ENCODE peak calls at places on chromosomes 6 and 20, in four cellular contexts. I, W, E and C are unnamed samples.

GRCh38 chr6:105739764-105740163 is 336.9 kb upstream of the PREP start:
- DNase-seq in I (no peak), W (no peak), E (no peak), C (no peak)

GRCh38 chr6:44219053-44219814 is 2.5 kb downstream of the MYMX start:
- DNase-seq in I (peak; percentile 90), W (no peak), E (peak; percentile 80), C (peak; percentile 92)

GRCh38 chr20:62201173-62202082 is 18.6 kb downstream of the MTG2 start:
- DNase-seq in I (no peak), W (peak; percentile 26), E (no peak), C (no peak)

GRCh38 chr6:71886184-71887005 is at the start of gene RIMS1:
- DNase-seq in I (no peak), W (no peak), E (no peak), C (no peak)

GRCh38 chr6:79607000-79607399 is 24.1 kb upstream of the SH3BGRL2 start:
- DNase-seq in I (no peak), W (no peak), E (peak; percentile 55), C (no peak)

GRCh38 chr6:106729848-106730247 is 100.5 kb downstream of the QRSL1 start:
- DNase-seq in I (no peak), W (no peak), E (no peak), C (no peak)

GRCh38 chr6:69179681-69180080 is 544.6 kb downstream of the ADGRB3 start:
- DNase-seq in I (no peak), W (no peak), E (peak; percentile 4), C (no peak)

GRCh38 chr6:5082487-5083306 is 2.4 kb upstream of the PPP1R3G start:
- DNase-seq in I (no peak), W (no peak), E (peak; percentile 87), C (no peak)

GRCh38 chr6:169109381-169109780 is 144.3 kb downstream of the THBS2 start:
- DNase-seq in I (no peak), W (no peak), E (no peak), C (no peak)

GRCh38 chr20:47358052-47358671 is 1.7 kb upstream of the ZMYND8 start:
- DNase-seq in I (no peak), W (no peak), E (peak; percentile 67), C (no peak)

GRCh38 chr6:118781897-118782296 is 112.1 kb upstream of the ASF1A start:
- DNase-seq in I (no peak), W (no peak), E (no peak), C (no peak)

GRCh38 chr20:46160661-46161060 is 42.5 kb downstream of the CD40 start:
- DNase-seq in I (no peak), W (no peak), E (no peak), C (no peak)

GRCh38 chr20:11919571-11919970 is 1.9 kb downstream of the BTBD3 start:
- DNase-seq in I (no peak), W (no peak), E (no peak), C (no peak)

GRCh38 chr6:43301081-43301870 is 3.2 kb downstream of the SLC22A7 start:
- DNase-seq in I (peak; percentile 20), W (no peak), E (no peak), C (no peak)

GRCh38 chr20:54207743-54208491 is at the start of gene PFDN4:
- DNase-seq in I (peak; percentile 94), W (peak; percentile 64), E (peak; percentile 88), C (peak; percentile 41)
- TF ChIP-seq POLR2AphosphoS5 in I (peak; percentile 44), W (peak; percentile 43), E (peak; percentile 82), C (no peak)

GRCh38 chr20:19274412-19275015 is 62.1 kb downstream of the SLC24A3 start:
- DNase-seq in I (no peak), W (no peak), E (no peak), C (no peak)

GRCh38 chr20:19271879-19272651 is 59.6 kb downstream of the SLC24A3 start:
- DNase-seq in I (no peak), W (no peak), E (no peak), C (no peak)

GRCh38 chr20:19274001-19274400 is 61.6 kb downstream of the SLC24A3 start:
- DNase-seq in I (no peak), W (no peak), E (no peak), C (no peak)

GRCh38 chr20:19275038-19275629 is 62.7 kb downstream of the SLC24A3 start:
- DNase-seq in I (no peak), W (no peak), E (no peak), C (no peak)

DNA sequence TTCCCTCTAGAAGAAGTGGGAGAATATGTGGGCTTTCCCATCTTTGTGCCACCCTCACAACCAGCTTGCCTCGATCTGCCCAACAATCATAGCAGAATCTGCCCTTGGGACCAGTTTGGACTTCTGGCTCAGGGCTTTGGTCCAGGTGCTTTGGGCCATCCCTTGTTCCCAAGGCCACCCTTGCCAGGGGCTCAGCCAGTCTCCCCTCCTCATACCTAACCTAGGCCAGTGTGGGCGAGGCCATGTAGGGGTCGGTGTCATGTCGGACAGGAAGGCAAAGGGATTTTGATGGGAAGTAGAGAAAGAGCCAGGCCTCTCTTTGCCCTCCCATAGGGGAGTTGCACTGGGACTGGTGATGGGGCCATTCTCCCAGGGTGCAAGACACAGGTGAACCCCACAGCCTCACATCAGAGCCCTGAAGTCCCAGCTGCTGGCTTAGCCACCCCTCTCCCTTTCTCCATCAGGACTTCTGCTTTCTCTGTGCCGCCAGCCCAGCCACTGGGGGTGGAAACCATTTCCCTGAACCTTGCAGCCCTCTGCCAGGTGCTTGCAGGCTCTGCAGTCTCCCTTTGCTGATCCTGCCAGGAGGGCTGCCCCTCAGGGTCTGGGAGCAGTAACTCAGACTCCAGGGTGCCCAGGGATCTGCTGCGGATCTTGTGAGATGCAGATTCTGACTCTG is 60.7 kb downstream of the SLC24A3 start:
- DNase-seq in I (no peak), W (no peak), E (no peak), C (no peak)
- TF ChIP-seq CBX5 in I (no peak), W (no peak), E (no peak), C (no peak)

GRCh38 chr6:104472245-104472644 is 387.5 kb downstream of the HACE1 start:
- DNase-seq in I (no peak), W (no peak), E (no peak), C (no peak)
- TF ChIP-seq POLR2AphosphoS5 in I (no peak), W (no peak), E (no peak), C (no peak)

DNA sequence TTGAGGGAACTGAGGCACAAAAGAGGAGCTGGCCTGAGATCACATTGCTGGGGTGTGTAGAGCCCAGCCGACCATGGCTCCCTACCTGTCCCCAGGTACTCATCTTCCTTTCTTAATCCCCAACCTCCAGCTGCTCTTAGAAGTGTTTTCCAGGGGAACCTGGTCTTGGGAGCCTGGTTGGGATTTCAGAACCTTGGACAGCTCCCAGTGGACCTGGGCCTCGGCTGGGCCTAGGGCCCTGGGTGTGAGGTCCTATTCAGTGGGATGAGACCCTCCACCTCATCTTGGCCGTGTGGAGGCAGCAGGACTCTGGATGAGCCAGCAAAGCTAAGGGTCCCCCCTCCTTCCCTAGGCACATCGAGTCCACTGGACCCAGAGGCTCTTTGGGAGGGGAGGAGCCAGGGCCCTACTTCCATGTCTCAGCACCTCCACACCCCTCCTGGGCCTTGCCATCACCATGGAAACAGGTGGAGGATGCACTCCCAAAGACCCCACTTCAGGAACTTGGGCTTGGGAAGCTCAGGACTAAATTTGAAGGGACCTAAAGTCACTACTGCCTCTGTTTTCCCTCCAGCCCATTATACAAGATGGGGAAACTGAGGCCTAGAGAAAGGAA is 38.5 kb downstream of the DLGAP4 start:
- DNase-seq in I (peak; percentile 79), W (no peak), E (peak; percentile 59), C (peak; percentile 92)
- TF ChIP-seq CBX5 in I (no peak), W (no peak), E (no peak), C (no peak)

GRCh38 chr6:166626177-166627038 is 643 bp downstream of the RPS6KA2 start:
- DNase-seq in I (no peak), W (no peak), E (no peak), C (no peak)

GRCh38 chr6:166627039-166627874 is at the start of gene RPS6KA2:
- DNase-seq in I (peak; percentile 99), W (peak; percentile 93), E (peak; percentile 89), C (peak; percentile 100)

GRCh38 chr6:166625356-166625755 is 1.7 kb downstream of the RPS6KA2 start:
- DNase-seq in I (no peak), W (no peak), E (no peak), C (no peak)

GRCh38 chr6:166623318-166623717 is 3.7 kb downstream of the RPS6KA2 start:
- DNase-seq in I (no peak), W (no peak), E (no peak), C (no peak)

GRCh38 chr6:166624275-166624674 is 2.8 kb downstream of the RPS6KA2 start:
- DNase-seq in I (no peak), W (no peak), E (no peak), C (no peak)
- TF ChIP-seq POLR2AphosphoS5 in I (no peak), W (no peak), E (no peak), C (no peak)

GRCh38 chr20:8433286-8433685 is 301.2 kb downstream of the PLCB1 start:
- DNase-seq in I (no peak), W (no peak), E (no peak), C (no peak)

GRCh38 chr20:8428988-8429387 is 296.9 kb downstream of the PLCB1 start:
- DNase-seq in I (no peak), W (no peak), E (no peak), C (no peak)

GRCh38 chr20:8432435-8433148 is 300.5 kb downstream of the PLCB1 start:
- DNase-seq in I (no peak), W (no peak), E (no peak), C (no peak)

GRCh38 chr20:8434326-8434876 is 302.3 kb downstream of the PLCB1 start:
- DNase-seq in I (no peak), W (no peak), E (no peak), C (no peak)

GRCh38 chr20:8431538-8432434 is 299.7 kb downstream of the PLCB1 start:
- DNase-seq in I (no peak), W (no peak), E (no peak), C (no peak)
- TF ChIP-seq CBX5 in I (no peak), W (no peak), E (no peak), C (no peak)

GRCh38 chr6:125197795-125198269 is 44.3 kb downstream of the TPD52L1 start:
- DNase-seq in I (no peak), W (no peak), E (no peak), C (no peak)
- TF ChIP-seq POLR2AphosphoS5 in I (no peak), W (no peak), E (no peak), C (no peak)

GRCh38 chr20:63520594-63520938 is at the start of gene PPDPF:
- DNase-seq in I (peak; percentile 97), W (no peak), E (no peak), C (peak; percentile 39)

GRCh38 chr20:63522981-63523611 is 2.5 kb downstream of the PPDPF start:
- DNase-seq in I (no peak), W (no peak), E (no peak), C (no peak)

GRCh38 chr20:63522091-63522868 is 1.7 kb downstream of the PPDPF start:
- DNase-seq in I (no peak), W (no peak), E (no peak), C (peak; percentile 47)

GRCh38 chr20:63520939-63521601 is 505 bp downstream of the PPDPF start:
- DNase-seq in I (peak; percentile 91), W (no peak), E (peak; percentile 40), C (peak; percentile 79)

GRCh38 chr20:63521602-63522001 is 1.0 kb downstream of the PPDPF start:
- DNase-seq in I (peak; percentile 49), W (no peak), E (no peak), C (peak; percentile 60)
- TF ChIP-seq CBX5 in I (no peak), W (no peak), E (no peak), C (no peak)